ENCODE peak calls at places on chromosomes 3 and 15, in five cellular contexts. I is activated T-cell treated with anti-CD3 and anti-CD28 coated beads, Interleukin-2, amount 50 U/mL, for 4 hours; B is CD8-positive, alpha-beta T cell; C is lower leg skin; P is NCI-H1417. K is an unnamed sample.

GRCh38 chr3:75329713-75330112 is 334.4 kb upstream of the FRG2C start:
- DNase-seq in I (no peak), B (no peak), C (no peak), P (no peak), K (no peak)

GRCh38 chr3:110925804-110926203 is 145.8 kb upstream of the NECTIN3 start:
- DNase-seq in I (no peak), B (no peak), C (no peak), P (no peak), K (no peak)

GRCh38 chr3:105812194-105812586 is 56.6 kb downstream of the CBLB start:
- DNase-seq in I (no peak), B (no peak), C (no peak), P (no peak), K (no peak)

GRCh38 chr3:196969660-196970546 is 1.3 kb upstream of the PIGZ start:
- DNase-seq in I (peak), B (peak), C (no peak), P (peak), K (peak)

GRCh38 chr15:83323296-83323711 is 38.8 kb upstream of the BNC1 start:
- DNase-seq in I (no peak), B (no peak), C (no peak), P (no peak), K (no peak)

GRCh38 chr3:45224824-45225464 is 1.1 kb downstream of the TMEM158 start:
- DNase-seq in I (no peak), B (peak), C (peak), P (peak), K (peak)

GRCh38 chr3:111764645-111765091 is 94.4 kb upstream of the PHLDB2 start:
- DNase-seq in I (no peak), B (no peak), C (no peak), P (no peak), K (no peak)

GRCh38 chr15:71649894-71650293 is 160.5 kb upstream of the NR2E3 start:
- DNase-seq in I (no peak), B (no peak), C (no peak), P (peak), K (no peak)

GRCh38 chr3:49339593-49339946 is 283 bp downstream of the USP4 start:
- DNase-seq in I (no peak), B (no peak), C (no peak), P (no peak), K (peak)

GRCh38 chr3:65277788-65278187 is 590.0 kb upstream of the ADAMTS9 start:
- DNase-seq in I (no peak), B (no peak), C (no peak), P (peak), K (no peak)

GRCh38 chr3:135069406-135069805 is 274.3 kb downstream of the EPHB1 start:
- DNase-seq in I (no peak), B (no peak), C (no peak), P (no peak), K (no peak)

GRCh38 chr3:101898062-101898461 is 48.7 kb downstream of the NFKBIZ start:
- DNase-seq in I (no peak), B (no peak), C (no peak), P (no peak), K (no peak)

GRCh38 chr3:52277071-52277964 is 1.1 kb downstream of the WDR82 start:
- DNase-seq in I (peak), B (peak), C (peak), P (peak), K (no peak)

GRCh38 chr3:57078366-57079220 is 18.1 kb downstream of the SPATA12 start:
- DNase-seq in I (peak), B (peak), C (peak), P (peak), K (peak)

GRCh38 chr3:143648218-143648617 is 200.1 kb downstream of the SLC9A9 start:
- DNase-seq in I (no peak), B (no peak), C (no peak), P (no peak), K (no peak)

GRCh38 chr3:8482960-8483665 is 18.5 kb upstream of the LMCD1 start:
- DNase-seq in I (no peak), B (no peak), C (peak), P (no peak), K (peak)

GRCh38 chr3:100063929-100064461 is 50.3 kb downstream of the FILIP1L start:
- DNase-seq in I (no peak), B (no peak), C (no peak), P (no peak), K (no peak)

GRCh38 chr15:75809986-75810750 is 33.1 kb upstream of the UBE2Q2 start:
- DNase-seq in I (no peak), B (no peak), C (no peak), P (peak), K (no peak)

GRCh38 chr15:65395567-65396185 is 17.9 kb upstream of the IGDCC3 start:
- DNase-seq in I (no peak), B (no peak), C (no peak), P (no peak), K (no peak)

GRCh38 chr3:13152826-13153710 is 79.8 kb upstream of the IQSEC1 start:
- DNase-seq in I (no peak), B (no peak), C (no peak), P (no peak), K (no peak)

GRCh38 chr3:126979076-126979628 is 3.8 kb upstream of the PLXNA1 start:
- DNase-seq in I (no peak), B (no peak), C (no peak), P (no peak), K (no peak)

GRCh38 chr3:32460031-32460749 is 42.5 kb downstream of the CMTM6 start:
- DNase-seq in I (peak), B (peak), C (no peak), P (peak), K (no peak)